ENCODE peak calls at places on chromosomes 7 and 10, in four cellular contexts. One of them, this sample, is unnamed.

GRCh38 chr10:14244801-14245211 is 85.9 kb downstream of the FRMD4A start:
- DNase-seq in erythroblast: no peak
- DNase-seq in IMR-90: peak; percentile 38
- DNase-seq in SW480: peak; percentile 14
- DNase-seq in this sample: peak; percentile 39

GRCh38 chr7:44145969-44146897 is 5.1 kb upstream of the MYL7 start:
- DNase-seq in erythroblast: peak; percentile 47
- DNase-seq in IMR-90: peak; percentile 12
- DNase-seq in SW480: peak; percentile 39
- DNase-seq in this sample: peak; percentile 41

GRCh38 chr7:90403174-90404113 is at the start of gene CLDN12:
- DNase-seq in erythroblast: peak; percentile 66
- DNase-seq in IMR-90: peak; percentile 99
- DNase-seq in SW480: peak; percentile 97
- DNase-seq in this sample: peak; percentile 99

GRCh38 chr7:3805151-3805550 is 504.1 kb downstream of the SDK1 start:
- DNase-seq in erythroblast: no peak
- DNase-seq in IMR-90: peak; percentile 47
- DNase-seq in SW480: no peak
- DNase-seq in this sample: peak; percentile 76

GRCh38 chr7:157409753-157410727 is 73.2 kb downstream of the DNAJB6 start:
- DNase-seq in erythroblast: no peak
- DNase-seq in IMR-90: no peak
- DNase-seq in SW480: no peak
- DNase-seq in this sample: no peak

GRCh38 chr7:135933509-135934188 is 43.5 kb downstream of the MTPN start:
- DNase-seq in erythroblast: peak; percentile 78
- DNase-seq in IMR-90: no peak
- DNase-seq in SW480: no peak
- DNase-seq in this sample: no peak

GRCh38 chr10:65778753-65779152 is 1147.1 kb upstream of the LRRTM3 start:
- DNase-seq in erythroblast: no peak
- DNase-seq in IMR-90: no peak
- DNase-seq in SW480: no peak
- DNase-seq in this sample: no peak

GRCh38 chr7:24304494-24305095 is 20.6 kb downstream of the NPY start:
- DNase-seq in erythroblast: no peak
- DNase-seq in IMR-90: no peak
- DNase-seq in SW480: no peak
- DNase-seq in this sample: no peak

GRCh38 chr10:43221419-43222293 is 45.2 kb downstream of the RASGEF1A start:
- DNase-seq in erythroblast: peak; percentile 7
- DNase-seq in IMR-90: no peak
- DNase-seq in SW480: no peak
- DNase-seq in this sample: no peak

GRCh38 chr10:119233123-119233820 is 25.9 kb downstream of the GRK5 start:
- DNase-seq in erythroblast: no peak
- DNase-seq in IMR-90: peak; percentile 43
- DNase-seq in SW480: no peak
- DNase-seq in this sample: no peak

GRCh38 chr10:115996031-115996430 is 277.0 kb downstream of the GFRA1 start:
- DNase-seq in erythroblast: no peak
- DNase-seq in IMR-90: no peak
- DNase-seq in SW480: no peak
- DNase-seq in this sample: no peak

GRCh38 chr7:87570178-87570577 is 30.5 kb downstream of the ABCB1 start:
- DNase-seq in erythroblast: no peak
- DNase-seq in IMR-90: peak; percentile 92
- DNase-seq in SW480: no peak
- DNase-seq in this sample: peak; percentile 77

GRCh38 chr10:36499696-36500095 is 625.7 kb upstream of the ANKRD30A start:
- DNase-seq in erythroblast: no peak
- DNase-seq in IMR-90: peak; percentile 65
- DNase-seq in SW480: no peak
- DNase-seq in this sample: no peak

GRCh38 chr10:24901686-24902399 is 50.6 kb downstream of the PRTFDC1 start:
- DNase-seq in erythroblast: peak; percentile 89
- DNase-seq in IMR-90: peak; percentile 98
- DNase-seq in SW480: peak; percentile 80
- DNase-seq in this sample: peak; percentile 98

GRCh38 chr7:87920578-87920977 is 13.5 kb upstream of the ADAM22 start:
- DNase-seq in erythroblast: no peak
- DNase-seq in IMR-90: no peak
- DNase-seq in SW480: no peak
- DNase-seq in this sample: no peak

GRCh38 chr7:665751-666453 is 60.6 kb upstream of the DNAAF5 start:
- DNase-seq in erythroblast: no peak
- DNase-seq in IMR-90: no peak
- DNase-seq in SW480: no peak
- DNase-seq in this sample: no peak

GRCh38 chr10:53122265-53122664 is 349.7 kb upstream of the MBL2 start:
- DNase-seq in erythroblast: no peak
- DNase-seq in IMR-90: no peak
- DNase-seq in SW480: no peak
- DNase-seq in this sample: no peak

GRCh38 chr7:29955799-29956476 is 33.7 kb downstream of the SCRN1 start:
- DNase-seq in erythroblast: no peak
- DNase-seq in IMR-90: no peak
- DNase-seq in SW480: no peak
- DNase-seq in this sample: no peak

GRCh38 chr7:29274156-29275017 is 79.8 kb downstream of the CHN2 start:
- DNase-seq in erythroblast: no peak
- DNase-seq in IMR-90: no peak
- DNase-seq in SW480: peak; percentile 99
- DNase-seq in this sample: peak; percentile 59

GRCh38 chr10:122845783-122846332 is at the start of gene CUZD1:
- DNase-seq in erythroblast: no peak
- DNase-seq in IMR-90: no peak
- DNase-seq in SW480: no peak
- DNase-seq in this sample: no peak

GRCh38 chr10:120209124-120209523 is 247.9 kb upstream of the PLPP4 start:
- DNase-seq in erythroblast: no peak
- DNase-seq in IMR-90: no peak
- DNase-seq in SW480: no peak
- DNase-seq in this sample: no peak

GRCh38 chr7:133023370-133024075 is 58.4 kb downstream of the CHCHD3 start:
- DNase-seq in erythroblast: no peak
- DNase-seq in IMR-90: no peak
- DNase-seq in SW480: no peak
- DNase-seq in this sample: no peak

GRCh38 chr7:12296051-12296570 is 85.0 kb downstream of the TMEM106B start:
- DNase-seq in erythroblast: no peak
- DNase-seq in IMR-90: no peak
- DNase-seq in SW480: no peak
- DNase-seq in this sample: no peak

GRCh38 chr10:130580975-130581374 is 444.8 kb downstream of the GLRX3 start:
- DNase-seq in erythroblast: no peak
- DNase-seq in IMR-90: no peak
- DNase-seq in SW480: no peak
- DNase-seq in this sample: no peak

GRCh38 chr10:75355706-75356105 is 45.9 kb downstream of the ZNF503 start:
- DNase-seq in erythroblast: no peak
- DNase-seq in IMR-90: peak; percentile 21
- DNase-seq in SW480: no peak
- DNase-seq in this sample: no peak

GRCh38 chr7:129208667-129209066 is 16.2 kb upstream of the AHCYL2 start:
- DNase-seq in erythroblast: no peak
- DNase-seq in IMR-90: no peak
- DNase-seq in SW480: no peak
- DNase-seq in this sample: no peak

This sample was measured in fibroblast of lung.